ENCODE peak calls at places on chromosomes 13 and 19, in eight cellular contexts. P is stimulated activated CD8-positive, alpha-beta memory T cell treated with anti-CD3 and anti-CD28 coated beads, Interleukin-2, amount 100 ng/mL, for 1 hour; F is activated effector memory CD4-positive, alpha-beta T cell treated with anti-CD3 and anti-CD28 coated beads, Interleukin-2, amount 50 U/mL, for 16 hours; S is progenitor cell of endocrine pancreas; R is brain microvascular endothelial cell; B is heart left ventricle; D is activated CD4-positive, alpha-beta T cell treated with anti-CD3 and anti-CD28 coated beads, Interleukin-2, amount 50 U/mL, for 1 hour; L is mesothelial cell of epicardium. V is an unnamed sample.

GRCh38 chr19:54535601-54536000 is 33.0 kb downstream of the LAIR2 start:
- DNase-seq in D (no peak), P (no peak), R (no peak), B (no peak), L (no peak), S (no peak), F (peak; percentile 51), V (no peak)

GRCh38 chr13:30373727-30374126 is 48.6 kb upstream of the UBE2L5 start:
- DNase-seq in R (no peak), D (no peak), B (no peak), S (no peak), P (no peak), F (peak; percentile 79), L (no peak), V (no peak)

GRCh38 chr19:19230999-19231398 is 19.2 kb downstream of the NCAN start:
- DNase-seq in B (no peak), S (no peak), D (no peak), L (no peak), R (no peak), P (no peak), F (no peak), V (no peak)

GRCh38 chr19:36891768-36892357 is 24.2 kb downstream of the ZNF829 start:
- DNase-seq in P (no peak), R (no peak), D (no peak), F (no peak), S (no peak), L (no peak), B (no peak), V (no peak)

GRCh38 chr13:113553541-113554332 is 30.8 kb upstream of the TFDP1 start:
- DNase-seq in B (no peak), P (no peak), D (no peak), S (no peak), L (no peak), R (no peak), F (peak; percentile 44), V (no peak)

GRCh38 chr19:40464059-40465024 is 1.2 kb downstream of the BLVRB start:
- DNase-seq in S (peak; percentile 84), B (peak; percentile 85), F (peak; percentile 91), D (peak; percentile 74), L (peak; percentile 92), P (peak; percentile 45), R (peak; percentile 92), V (peak; percentile 61)

GRCh38 chr13:36029171-36029570 is 102.0 kb downstream of the DCLK1 start:
- DNase-seq in R (peak; percentile 97), D (no peak), F (no peak), P (no peak), S (no peak), L (no peak), B (no peak), V (no peak)

GRCh38 chr19:14494910-14495677 is 833 bp downstream of the GIPC1 start:
- DNase-seq in S (no peak), L (no peak), R (no peak), P (no peak), D (no peak), B (no peak), F (no peak), V (no peak)

GRCh38 chr19:45424191-45425058 is 708 bp upstream of the ERCC1 start:
- DNase-seq in L (peak; percentile 47), B (peak; percentile 72), S (no peak), D (no peak), R (peak; percentile 91), F (peak; percentile 83), P (no peak), V (peak; percentile 90)

GRCh38 chr13:50365300-50365682 is 350.0 kb downstream of the KCNRG start:
- DNase-seq in S (no peak), D (peak; percentile 5), P (no peak), F (no peak), B (no peak), L (no peak), R (no peak), V (no peak)

GRCh38 chr19:16327911-16328823 is 3.5 kb downstream of the KLF2 start:
- DNase-seq in R (no peak), S (no peak), P (no peak), L (no peak), D (peak; percentile 60), F (peak; percentile 79), B (peak; percentile 85), V (no peak)